ENCODE peak calls at places on chromosomes 7 and 10, in six cellular contexts. Z is A549, Y is HepG2, Q is endothelial cell of umbilical vein, N is H1, D is K562. B is an unnamed sample.

GRCh38 chr10:132984008-132984295 is 41.6 kb upstream of the CFAP46 start:
- DNase-seq in D (no peak), Y (no peak), Q (no peak), N (no peak), Z (no peak), B (no peak)

GRCh38 chr7:77497079-77497478 is 40.0 kb upstream of the PTPN12 start:
- DNase-seq in D (no peak), Q (no peak), Y (no peak), Z (no peak), N (no peak), B (no peak)

GRCh38 chr10:19333631-19334030 is 285.0 kb downstream of the MALRD1 start:
- DNase-seq in Q (no peak), Z (no peak), Y (no peak), N (no peak), D (no peak), B (no peak)

GRCh38 chr7:149662591-149663095 is 110.7 kb downstream of the ZNF467 start:
- DNase-seq in Q (peak), Y (peak), D (peak), Z (peak), N (peak), B (peak)

GRCh38 chr7:122046402-122046801 is 97.6 kb downstream of the AASS start:
- DNase-seq in Q (no peak), Y (no peak), Z (no peak), D (no peak), N (no peak), B (no peak)

GRCh38 chr10:104809288-104810090 is 168.4 kb downstream of the SORCS3 start:
- DNase-seq in N (peak), Y (peak), D (no peak), Z (peak), Q (no peak), B (no peak)

GRCh38 chr7:85021090-85021704 is 165.7 kb downstream of the SEMA3D start:
- DNase-seq in D (peak), Z (peak), N (no peak), Q (peak), Y (no peak), B (no peak)

GRCh38 chr10:133309720-133310398 is 1.1 kb downstream of the ZNF511 start:
- DNase-seq in Q (no peak), Y (no peak), Z (no peak), N (no peak), D (no peak), B (no peak)

GRCh38 chr7:926061-927030 is 28.1 kb downstream of the ADAP1 start:
- DNase-seq in Y (peak), D (no peak), N (no peak), Q (no peak), Z (no peak), B (peak)

GRCh38 chr7:105887569-105888199 is 11.3 kb upstream of the ATXN7L1 start:
- DNase-seq in N (no peak), Q (no peak), Y (no peak), Z (no peak), D (no peak), B (no peak)

GRCh38 chr10:94626476-94626875 is 57.1 kb upstream of the CYP2C18 start:
- DNase-seq in N (no peak), D (no peak), Z (no peak), Y (no peak), Q (no peak), B (no peak)

GRCh38 chr7:110929514-110930258 is 161.2 kb upstream of the LRRN3 start:
- DNase-seq in Z (no peak), D (no peak), Q (no peak), N (no peak), Y (no peak), B (no peak)

GRCh38 chr7:150901160-150902035 is 49.1 kb downstream of the AOC1 start:
- DNase-seq in Y (no peak), D (peak), Z (no peak), Q (no peak), N (no peak), B (no peak)

DNA sequence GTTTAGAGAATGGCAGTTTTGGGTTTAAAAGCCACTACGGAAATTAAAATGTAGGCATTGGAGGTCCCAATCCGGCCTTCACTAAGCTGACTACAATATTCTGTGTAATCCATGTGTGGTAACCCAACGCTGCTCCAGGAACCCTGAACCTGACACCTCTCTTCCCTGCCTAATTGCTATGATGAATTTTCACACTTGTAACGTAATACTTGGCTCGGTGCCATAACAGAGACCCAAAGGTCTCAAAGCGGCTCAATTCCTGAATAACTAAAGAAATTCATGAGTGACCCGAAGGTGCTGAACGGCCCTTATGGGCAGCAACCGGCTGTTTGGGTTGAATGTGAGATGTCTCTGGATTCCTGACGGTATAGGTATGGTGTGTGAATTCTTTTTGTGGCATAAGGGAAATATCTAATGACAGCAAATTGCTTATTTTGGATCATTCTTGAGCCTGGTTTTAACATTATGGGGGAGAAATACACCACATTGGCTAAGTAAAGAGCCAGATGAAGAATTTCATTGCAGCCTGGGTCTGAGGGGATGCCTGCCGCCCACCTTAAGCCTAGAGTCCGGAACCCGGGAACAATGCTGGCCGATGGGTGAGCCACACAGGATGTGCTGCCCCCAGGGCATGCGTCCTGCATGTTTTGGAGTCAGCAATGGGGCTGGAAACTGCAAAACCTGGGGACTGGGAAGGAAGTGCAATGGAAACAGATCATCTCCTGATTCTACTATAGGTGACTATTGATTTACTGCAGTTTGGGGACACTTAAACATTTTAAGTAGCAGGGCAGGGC is 69.7 kb upstream of the FZD8 start:
- DNase-seq in Q (no peak), Y (no peak), D (no peak), N (no peak), Z (no peak), B (peak)
- TF ChIP-seq JUN in Q (no peak), Y (no peak), D (no peak), N (no peak), Z (no peak), B (no peak)

GRCh38 chr7:37040330-37040729 is 316.0 kb upstream of the AOAH start:
- DNase-seq in N (no peak), Q (no peak), D (no peak), Z (no peak), Y (no peak), B (no peak)
- TF ChIP-seq JUN in N (no peak), Q (no peak), D (no peak), Z (no peak), Y (no peak), B (no peak)

DNA sequence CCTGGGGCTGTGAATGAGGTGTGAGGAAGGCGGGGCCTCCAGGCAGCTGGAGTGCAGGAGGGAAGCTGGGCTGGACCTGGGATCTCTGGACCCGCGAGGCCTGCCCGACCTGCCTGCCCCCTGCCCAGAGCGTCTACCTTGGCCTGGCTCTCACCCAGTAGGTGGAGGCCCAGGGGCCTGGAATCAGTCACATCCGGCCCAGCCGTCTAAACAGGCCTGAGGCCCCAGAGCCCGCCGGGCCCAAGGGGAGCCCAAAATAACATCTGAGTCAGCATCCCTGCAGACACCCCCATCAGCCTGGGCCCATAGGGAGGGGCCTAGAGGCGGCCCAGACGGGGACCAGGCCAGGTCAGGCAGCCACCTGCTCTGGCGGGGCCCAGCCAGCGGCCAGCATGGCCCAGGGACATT is 15.1 kb upstream of the ELN start:
- DNase-seq in Y (no peak), N (no peak), Q (peak), D (peak), Z (no peak), B (no peak)
- TF ChIP-seq JUN in Y (no peak), N (no peak), Q (no peak), D (no peak), Z (no peak), B (no peak)

GRCh38 chr10:28906440-28906839 is 229.1 kb downstream of the BAMBI start:
- DNase-seq in D (no peak), Y (no peak), Z (no peak), Q (no peak), N (no peak), B (no peak)

GRCh38 chr10:28906011-28906411 is 228.7 kb downstream of the BAMBI start:
- DNase-seq in N (no peak), D (no peak), Y (no peak), Q (no peak), Z (no peak), B (no peak)

GRCh38 chr10:28903716-28904115 is 226.4 kb downstream of the BAMBI start:
- DNase-seq in D (no peak), Y (no peak), Q (no peak), N (no peak), Z (no peak), B (no peak)

GRCh38 chr10:28909875-28910274 is 232.6 kb downstream of the BAMBI start:
- DNase-seq in Q (no peak), N (no peak), D (no peak), Z (no peak), Y (no peak), B (no peak)

GRCh38 chr10:28906934-28907333 is 229.6 kb downstream of the BAMBI start:
- DNase-seq in Q (peak), D (no peak), Z (no peak), N (no peak), Y (no peak), B (no peak)
- TF ChIP-seq JUN in Q (peak), D (no peak), Z (no peak), N (no peak), Y (no peak), B (no peak)

GRCh38 chr10:1488970-1489548 is 248.3 kb downstream of the ADARB2 start:
- DNase-seq in Z (no peak), Y (no peak), Q (no peak), D (no peak), N (no peak), B (no peak)
- TF ChIP-seq JUN in Z (no peak), Y (no peak), Q (no peak), D (no peak), N (no peak), B (no peak)

GRCh38 chr10:59900044-59900727 is 6.2 kb downstream of the CCDC6 start:
- DNase-seq in Y (no peak), Q (no peak), N (no peak), Z (no peak), D (no peak), B (no peak)
- TF ChIP-seq JUN in Y (no peak), Q (no peak), N (no peak), Z (no peak), D (no peak), B (no peak)

GRCh38 chr10:97349752-97350117 is 15.2 kb upstream of the FRAT2 start:
- DNase-seq in Z (no peak), N (no peak), D (no peak), Y (no peak), Q (no peak), B (no peak)

GRCh38 chr10:97347317-97347716 is 12.8 kb upstream of the FRAT2 start:
- DNase-seq in N (no peak), Q (no peak), D (peak), Z (no peak), Y (no peak), B (no peak)

GRCh38 chr10:97355571-97355975 is 21.0 kb upstream of the FRAT2 start:
- DNase-seq in Y (no peak), D (no peak), N (no peak), Z (no peak), Q (peak), B (peak)

GRCh38 chr10:97353945-97354344 is 19.4 kb upstream of the FRAT2 start:
- DNase-seq in D (no peak), Y (no peak), N (no peak), Q (no peak), Z (no peak), B (no peak)

GRCh38 chr10:97350138-97350537 is 15.6 kb upstream of the FRAT2 start:
- DNase-seq in D (no peak), Q (no peak), N (no peak), Y (no peak), Z (no peak), B (no peak)
- TF ChIP-seq JUN in D (no peak), Q (no peak), N (no peak), Y (no peak), Z (no peak), B (no peak)

B was measured in WTC11.